ENCODE peak calls at places on chromosomes 12 and 14, in six cellular contexts. One of them, this sample, is unnamed.

GRCh38 chr12:31203261-31203660 is 122.7 kb downstream of the SINHCAF start:
- DNase-seq in AG04450: no peak
- DNase-seq in right lobe of liver: no peak
- DNase-seq in astrocyte of the spinal cord: no peak
- DNase-seq in tibial nerve: no peak
- DNase-seq in heart left ventricle: no peak
- DNase-seq in this sample: no peak

GRCh38 chr12:65885312-65885711 is 61.0 kb downstream of the HMGA2 start:
- DNase-seq in tibial nerve: no peak
- DNase-seq in astrocyte of the spinal cord: no peak
- DNase-seq in right lobe of liver: no peak
- DNase-seq in AG04450: no peak
- DNase-seq in heart left ventricle: no peak
- DNase-seq in this sample: no peak

GRCh38 chr12:132178801-132179401 is 34.6 kb downstream of the NOC4L start:
- DNase-seq in tibial nerve: no peak
- DNase-seq in right lobe of liver: no peak
- DNase-seq in astrocyte of the spinal cord: no peak
- DNase-seq in heart left ventricle: peak; percentile 49
- DNase-seq in AG04450: no peak
- DNase-seq in this sample: no peak

GRCh38 chr12:95096378-95096777 is 23.0 kb upstream of the NR2C1 start:
- DNase-seq in right lobe of liver: no peak
- DNase-seq in AG04450: no peak
- DNase-seq in astrocyte of the spinal cord: no peak
- DNase-seq in tibial nerve: no peak
- DNase-seq in heart left ventricle: no peak
- DNase-seq in this sample: no peak

GRCh38 chr14:93930296-93930988 is 3.3 kb downstream of the FAM181A start:
- DNase-seq in AG04450: no peak
- DNase-seq in right lobe of liver: no peak
- DNase-seq in tibial nerve: no peak
- DNase-seq in heart left ventricle: no peak
- DNase-seq in astrocyte of the spinal cord: no peak
- DNase-seq in this sample: no peak

GRCh38 chr12:1531160-1531653 is 63.2 kb downstream of the FBXL14 start:
- DNase-seq in AG04450: no peak
- DNase-seq in heart left ventricle: no peak
- DNase-seq in astrocyte of the spinal cord: no peak
- DNase-seq in right lobe of liver: no peak
- DNase-seq in tibial nerve: no peak
- DNase-seq in this sample: no peak

GRCh38 chr12:121494093-121494787 is 86.6 kb downstream of the KDM2B start:
- DNase-seq in right lobe of liver: no peak
- DNase-seq in AG04450: peak; percentile 8
- DNase-seq in tibial nerve: peak; percentile 33
- DNase-seq in astrocyte of the spinal cord: no peak
- DNase-seq in heart left ventricle: no peak
- DNase-seq in this sample: peak; percentile 37

GRCh38 chr12:71664411-71665108 is 459 bp downstream of the THAP2 start:
- DNase-seq in astrocyte of the spinal cord: no peak
- DNase-seq in heart left ventricle: no peak
- DNase-seq in AG04450: no peak
- DNase-seq in right lobe of liver: no peak
- DNase-seq in tibial nerve: no peak
- DNase-seq in this sample: no peak

GRCh38 chr12:94616217-94616729 is 34.1 kb downstream of the TMCC3 start:
- DNase-seq in tibial nerve: no peak
- DNase-seq in astrocyte of the spinal cord: no peak
- DNase-seq in heart left ventricle: no peak
- DNase-seq in right lobe of liver: no peak
- DNase-seq in AG04450: no peak
- DNase-seq in this sample: no peak

GRCh38 chr12:1250641-1251040 is 259.6 kb downstream of the ERC1 start:
- DNase-seq in right lobe of liver: no peak
- DNase-seq in AG04450: no peak
- DNase-seq in astrocyte of the spinal cord: peak; percentile 13
- DNase-seq in heart left ventricle: no peak
- DNase-seq in tibial nerve: no peak
- DNase-seq in this sample: no peak

GRCh38 chr14:37585101-37585479 is 10.0 kb downstream of the FOXA1 start:
- DNase-seq in tibial nerve: no peak
- DNase-seq in heart left ventricle: peak; percentile 29
- DNase-seq in astrocyte of the spinal cord: no peak
- DNase-seq in right lobe of liver: no peak
- DNase-seq in AG04450: no peak
- DNase-seq in this sample: no peak

GRCh38 chr14:88667555-88668273 is 104.9 kb downstream of the ZC3H14 start:
- DNase-seq in right lobe of liver: peak; percentile 73
- DNase-seq in astrocyte of the spinal cord: peak; percentile 70
- DNase-seq in AG04450: peak; percentile 64
- DNase-seq in heart left ventricle: no peak
- DNase-seq in tibial nerve: peak; percentile 45
- DNase-seq in this sample: no peak

GRCh38 chr12:102642199-102642598 is 161.8 kb upstream of the IGF1 start:
- DNase-seq in heart left ventricle: no peak
- DNase-seq in tibial nerve: no peak
- DNase-seq in right lobe of liver: no peak
- DNase-seq in astrocyte of the spinal cord: no peak
- DNase-seq in AG04450: no peak
- DNase-seq in this sample: no peak

GRCh38 chr12:108950991-108951739 is 69.7 kb downstream of the SVOP start:
- DNase-seq in right lobe of liver: peak; percentile 82
- DNase-seq in tibial nerve: peak; percentile 91
- DNase-seq in heart left ventricle: peak; percentile 75
- DNase-seq in astrocyte of the spinal cord: peak; percentile 71
- DNase-seq in AG04450: peak; percentile 13
- DNase-seq in this sample: peak; percentile 67
- H3K4me3 ChIP-seq in right lobe of liver: peak overlapping the region; percentile 17
- H3K4me3 ChIP-seq in tibial nerve: no peak overlapping the region
- H3K4me3 ChIP-seq in heart left ventricle: no peak overlapping the region
- H3K4me3 ChIP-seq in astrocyte of the spinal cord: no peak overlapping the region
- H3K4me3 ChIP-seq in AG04450: no peak overlapping the region
- H3K4me3 ChIP-seq in this sample: peak overlapping the region; percentile 31

GRCh38 chr14:36518586-36519430 is 1.2 kb downstream of the NKX2-1 start:
- DNase-seq in heart left ventricle: no peak
- DNase-seq in tibial nerve: no peak
- DNase-seq in right lobe of liver: no peak
- DNase-seq in AG04450: no peak
- DNase-seq in astrocyte of the spinal cord: no peak
- DNase-seq in this sample: no peak
- H3K4me3 ChIP-seq in heart left ventricle: peak overlapping the region; percentile 22
- H3K4me3 ChIP-seq in tibial nerve: no peak overlapping the region
- H3K4me3 ChIP-seq in right lobe of liver: no peak overlapping the region
- H3K4me3 ChIP-seq in AG04450: no peak overlapping the region
- H3K4me3 ChIP-seq in astrocyte of the spinal cord: no peak overlapping the region
- H3K4me3 ChIP-seq in this sample: peak overlapping the region; percentile 55

DNA sequence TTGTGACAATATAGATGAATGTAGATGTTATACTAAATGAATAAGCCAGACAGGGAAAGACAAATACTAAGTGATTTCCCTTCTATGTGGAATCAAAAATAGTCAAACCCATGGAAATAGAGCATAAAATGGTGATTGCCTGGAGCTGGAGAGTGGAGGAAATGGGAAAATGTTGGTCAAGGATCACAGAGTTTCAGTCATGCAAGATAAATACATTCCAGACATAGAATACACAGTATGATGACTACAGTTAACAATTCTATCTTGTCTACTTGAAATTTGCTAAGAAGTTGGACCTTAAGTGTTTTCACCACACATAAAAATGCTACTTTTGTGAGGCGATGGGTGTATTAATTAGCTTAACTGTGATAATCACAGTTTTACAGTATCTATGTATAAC is 1182.7 kb downstream of the AACS start:
- DNase-seq in tibial nerve: no peak
- DNase-seq in AG04450: no peak
- DNase-seq in astrocyte of the spinal cord: peak; percentile 7
- DNase-seq in heart left ventricle: no peak
- DNase-seq in right lobe of liver: no peak
- DNase-seq in this sample: no peak
- H3K4me3 ChIP-seq in tibial nerve: no peak overlapping the region
- H3K4me3 ChIP-seq in AG04450: no peak overlapping the region
- H3K4me3 ChIP-seq in astrocyte of the spinal cord: no peak overlapping the region
- H3K4me3 ChIP-seq in heart left ventricle: no peak overlapping the region
- H3K4me3 ChIP-seq in right lobe of liver: no peak overlapping the region
- H3K4me3 ChIP-seq in this sample: no peak overlapping the region

GRCh38 chr12:54215990-54216579 is 27.3 kb upstream of the SMUG1 start:
- DNase-seq in right lobe of liver: no peak
- DNase-seq in tibial nerve: no peak
- DNase-seq in heart left ventricle: no peak
- DNase-seq in AG04450: no peak
- DNase-seq in astrocyte of the spinal cord: no peak
- DNase-seq in this sample: peak; percentile 19

GRCh38 chr12:54216580-54217308 is 28.0 kb upstream of the SMUG1 start:
- DNase-seq in heart left ventricle: peak; percentile 85
- DNase-seq in astrocyte of the spinal cord: peak; percentile 79
- DNase-seq in tibial nerve: peak; percentile 60
- DNase-seq in right lobe of liver: peak; percentile 62
- DNase-seq in AG04450: no peak
- DNase-seq in this sample: peak; percentile 75

GRCh38 chr12:54220092-54220557 is 31.3 kb upstream of the SMUG1 start:
- DNase-seq in AG04450: peak; percentile 53
- DNase-seq in astrocyte of the spinal cord: peak; percentile 74
- DNase-seq in heart left ventricle: no peak
- DNase-seq in right lobe of liver: peak; percentile 60
- DNase-seq in tibial nerve: peak; percentile 83
- DNase-seq in this sample: peak; percentile 61

GRCh38 chr12:54217309-54217661 is 28.5 kb upstream of the SMUG1 start:
- DNase-seq in AG04450: no peak
- DNase-seq in right lobe of liver: no peak
- DNase-seq in tibial nerve: no peak
- DNase-seq in astrocyte of the spinal cord: no peak
- DNase-seq in heart left ventricle: no peak
- DNase-seq in this sample: no peak

DNA sequence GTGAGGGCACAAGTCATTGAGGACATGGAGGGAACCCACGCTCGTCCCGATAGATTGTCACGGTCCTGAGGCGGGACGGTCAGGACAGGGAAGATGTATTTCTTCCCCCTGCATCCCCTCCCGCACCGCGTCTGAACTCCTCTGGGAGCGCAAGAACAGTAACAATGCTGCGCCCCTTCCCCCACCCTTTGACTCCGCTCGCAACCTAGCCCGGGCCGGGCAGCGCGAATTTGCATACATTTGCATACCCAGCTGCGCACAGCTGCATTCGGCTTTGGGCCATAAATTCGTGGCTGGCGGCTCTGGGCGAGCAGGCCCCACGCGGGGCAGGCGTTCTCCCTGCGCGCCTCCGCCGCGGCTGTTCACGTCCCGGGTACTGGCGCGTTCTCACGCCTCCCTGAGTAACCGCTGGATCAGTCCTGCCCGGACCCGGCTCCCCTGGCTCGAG is 29.0 kb upstream of the SMUG1 start:
- DNase-seq in tibial nerve: no peak
- DNase-seq in right lobe of liver: no peak
- DNase-seq in AG04450: no peak
- DNase-seq in heart left ventricle: no peak
- DNase-seq in astrocyte of the spinal cord: no peak
- DNase-seq in this sample: peak; percentile 24
- H3K4me3 ChIP-seq in tibial nerve: peak overlapping the region; percentile 33
- H3K4me3 ChIP-seq in right lobe of liver: no peak overlapping the region
- H3K4me3 ChIP-seq in AG04450: peak overlapping the region; percentile 56
- H3K4me3 ChIP-seq in heart left ventricle: peak overlapping the region; percentile 42
- H3K4me3 ChIP-seq in astrocyte of the spinal cord: peak overlapping the region; percentile 38
- H3K4me3 ChIP-seq in this sample: peak overlapping the region; percentile 60

GRCh38 chr12:41437578-41437977 is 249.5 kb downstream of the PDZRN4 start:
- DNase-seq in right lobe of liver: no peak
- DNase-seq in tibial nerve: no peak
- DNase-seq in heart left ventricle: no peak
- DNase-seq in astrocyte of the spinal cord: no peak
- DNase-seq in AG04450: no peak
- DNase-seq in this sample: no peak
- H3K4me3 ChIP-seq in right lobe of liver: no peak overlapping the region
- H3K4me3 ChIP-seq in tibial nerve: no peak overlapping the region
- H3K4me3 ChIP-seq in heart left ventricle: no peak overlapping the region
- H3K4me3 ChIP-seq in astrocyte of the spinal cord: no peak overlapping the region
- H3K4me3 ChIP-seq in AG04450: no peak overlapping the region
- H3K4me3 ChIP-seq in this sample: no peak overlapping the region

DNA sequence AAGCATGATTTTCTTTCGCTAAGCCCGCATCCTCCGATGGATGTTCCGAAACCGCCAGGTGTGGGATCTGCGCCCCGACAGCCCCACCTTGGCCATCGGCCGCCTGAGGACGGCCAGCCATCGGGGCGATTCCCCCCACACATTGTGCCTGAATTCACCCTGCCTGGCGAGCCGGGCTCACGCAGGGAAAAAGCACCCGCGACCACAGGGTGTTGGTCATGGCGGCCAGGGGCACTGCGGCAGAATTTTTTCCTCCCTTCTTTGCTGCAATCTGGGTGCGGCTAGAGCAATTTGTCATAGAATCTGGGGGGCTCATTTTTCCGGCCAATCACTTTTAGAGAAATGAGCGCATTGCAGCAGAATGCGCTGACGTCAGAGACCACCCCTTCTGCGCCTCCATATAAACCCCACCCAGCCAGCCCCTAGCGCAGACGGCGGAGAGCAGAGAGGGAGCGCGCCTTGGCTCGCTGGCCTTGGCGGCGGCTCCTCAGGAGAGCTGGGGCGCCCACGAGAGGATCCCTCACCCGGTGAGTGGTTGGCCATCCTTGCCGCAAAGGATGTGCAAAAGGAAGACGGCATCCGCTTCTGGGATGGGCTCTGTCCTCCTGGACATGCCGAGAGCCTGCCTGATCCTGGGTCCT is at the start of gene MEG3:
- DNase-seq in right lobe of liver: no peak
- DNase-seq in astrocyte of the spinal cord: peak; percentile 85
- DNase-seq in AG04450: peak; percentile 65
- DNase-seq in tibial nerve: peak; percentile 51
- DNase-seq in heart left ventricle: peak; percentile 65
- DNase-seq in this sample: peak; percentile 35
- H3K4me3 ChIP-seq in right lobe of liver: peak within 1 kb of the TSS; percentile 35
- H3K4me3 ChIP-seq in astrocyte of the spinal cord: peak within 1 kb of the TSS; percentile 93
- H3K4me3 ChIP-seq in AG04450: peak within 1 kb of the TSS; percentile 86
- H3K4me3 ChIP-seq in tibial nerve: peak within 1 kb of the TSS; percentile 39
- H3K4me3 ChIP-seq in heart left ventricle: peak within 1 kb of the TSS; percentile 36
- H3K4me3 ChIP-seq in this sample: peak within 1 kb of the TSS; percentile 56